ENCODE peak calls at places on chromosomes 4 and X, in six cellular contexts. U is K562, J is GM12878, S is GM12892, Q is H1, H is HepG2. A is an unnamed sample.

GRCh38 chr4:29081230-29081955 is 1638.8 kb upstream of the PCDH7 start:
- DNase-seq in J (no peak), Q (no peak), H (no peak), U (no peak), S (no peak), A (no peak)

GRCh38 chr4:147285751-147286150 is 195.1 kb upstream of the EDNRA start:
- DNase-seq in J (no peak), H (no peak), S (no peak), Q (no peak), U (no peak), A (no peak)

GRCh38 chr4:15765306-15765705 is 12.8 kb upstream of the CD38 start:
- DNase-seq in U (no peak), S (no peak), Q (no peak), J (no peak), H (no peak), A (no peak)

GRCh38 chr4:139410312-139410711 is 43.6 kb upstream of the RAB33B start:
- DNase-seq in J (no peak), Q (no peak), H (no peak), S (no peak), U (no peak), A (no peak)

GRCh38 chr4:177220376-177220775 is 89.3 kb upstream of the NEIL3 start:
- DNase-seq in S (no peak), U (no peak), H (no peak), J (no peak), Q (no peak), A (no peak)

GRCh38 chrX:10501606-10502005 is 118.8 kb downstream of the MID1 start:
- DNase-seq in S (no peak), U (no peak), J (no peak), Q (no peak), H (no peak), A (no peak)

GRCh38 chrX:65644621-65645287 is 22.7 kb upstream of the MSN start:
- DNase-seq in H (no peak), U (no peak), Q (no peak), J (no peak), S (no peak), A (no peak)

GRCh38 chr4:27132497-27132896 is 271.9 kb downstream of the STIM2 start:
- DNase-seq in Q (no peak), U (no peak), S (no peak), J (no peak), H (no peak), A (no peak)

GRCh38 chr4:77538574-77539157 is 67.0 kb upstream of the CXCL13 start:
- DNase-seq in S (no peak), H (peak), Q (no peak), U (no peak), J (no peak), A (no peak)

GRCh38 chr4:123055943-123056342 is 133.5 kb upstream of the NUDT6 start:
- DNase-seq in Q (no peak), H (no peak), J (no peak), U (no peak), S (no peak), A (no peak)

GRCh38 chr4:152936446-152937279 is 540 bp downstream of the FHDC1 start:
- DNase-seq in S (peak), J (no peak), Q (peak), H (no peak), U (peak), A (peak)

GRCh38 chr4:152021788-152022438 is 261.1 kb upstream of the GATB start:
- DNase-seq in H (no peak), U (no peak), J (no peak), Q (no peak), S (no peak), A (no peak)

GRCh38 chr4:139015948-139016451 is 419 bp downstream of the NOCT start:
- DNase-seq in J (no peak), H (peak), Q (no peak), S (no peak), U (no peak), A (peak)

GRCh38 chr4:11130195-11130975 is 298.3 kb downstream of the HS3ST1 start:
- DNase-seq in U (no peak), Q (no peak), S (no peak), H (no peak), J (no peak), A (no peak)

DNA sequence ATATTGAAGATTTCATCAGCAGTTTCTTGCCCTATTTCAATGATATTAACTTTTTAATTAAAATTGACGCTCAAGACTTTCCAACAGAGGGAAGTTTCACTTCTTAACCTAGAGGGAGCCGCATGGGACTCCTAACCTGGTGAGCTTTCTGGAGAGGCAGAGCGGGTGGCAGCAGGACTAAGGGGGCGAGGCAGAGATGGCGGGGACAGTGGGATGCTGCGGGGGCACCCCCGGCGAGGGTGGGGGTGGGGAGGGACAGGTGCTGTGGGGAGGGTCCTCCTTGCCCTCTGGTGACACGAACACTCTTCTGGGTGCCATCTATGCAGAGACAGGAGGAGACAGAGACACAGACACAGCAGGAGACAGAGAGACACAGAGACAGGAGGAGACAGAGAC is 104.4 kb downstream of the ADRA2C start:
- DNase-seq in J (no peak), Q (no peak), H (no peak), S (no peak), U (no peak), A (no peak)
- TF ChIP-seq TAF1 in J (no peak), Q (no peak), H (no peak), S (no peak), U (no peak), A (no peak)

DNA sequence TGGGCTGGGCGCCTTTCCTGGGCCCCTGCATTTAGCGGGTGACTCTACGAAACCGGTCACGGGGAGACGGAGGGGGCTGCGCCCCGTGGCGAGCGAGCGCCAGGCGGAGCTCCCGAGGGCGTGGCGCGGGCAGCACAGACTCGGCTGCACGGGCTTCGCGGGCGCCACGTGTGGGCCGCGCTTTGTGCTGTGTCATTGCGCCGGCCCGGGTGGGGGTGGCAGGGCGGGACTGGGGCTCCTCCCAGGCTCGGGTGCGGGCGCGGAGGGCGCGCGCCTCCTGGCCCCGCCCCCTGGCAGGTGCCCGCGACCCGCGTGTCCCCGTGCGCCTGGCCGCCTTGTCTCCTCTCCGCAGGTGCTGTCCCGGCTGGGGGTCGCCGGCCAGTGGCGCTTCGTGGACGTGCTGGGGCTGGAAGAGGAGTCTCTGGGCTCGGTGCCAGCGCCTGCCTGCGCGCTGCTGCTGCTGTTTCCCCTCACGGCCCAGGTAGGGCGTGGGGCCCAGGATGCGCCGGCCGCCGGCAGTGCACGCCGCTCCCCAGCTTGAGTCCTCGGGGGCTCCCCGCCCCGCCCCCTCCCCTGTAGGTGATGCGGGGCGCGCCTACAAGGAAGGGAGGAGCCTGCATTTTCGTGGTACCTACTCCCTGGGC is 651 bp downstream of the UCHL1 start:
- DNase-seq in H (no peak), U (no peak), S (peak), Q (peak), J (no peak), A (peak)
- TF ChIP-seq POLR2A in H (no peak), U (no peak), S (no peak), Q (peak), J (no peak), A (no peak)

DNA sequence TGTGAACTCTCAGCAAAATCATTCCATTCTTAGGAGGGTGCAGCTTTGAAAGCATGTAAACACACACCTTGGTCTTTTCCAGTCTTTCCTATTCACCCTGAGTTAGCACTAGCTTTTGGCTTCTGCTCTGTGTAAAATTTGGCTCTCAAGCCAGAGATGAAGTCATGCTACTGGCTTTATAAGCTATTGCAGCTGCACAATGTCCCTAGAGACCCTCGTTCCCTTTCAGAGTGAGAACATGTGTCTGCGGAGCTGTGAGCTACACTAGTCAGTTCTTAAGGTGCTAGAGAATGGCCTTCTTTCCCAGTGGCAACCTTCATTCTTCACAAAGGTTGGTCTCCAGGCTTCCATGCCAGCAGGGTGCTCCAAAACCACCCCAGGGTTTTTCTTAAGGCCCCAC is 199.0 kb downstream of the SPATA18 start:
- DNase-seq in S (no peak), U (no peak), J (no peak), H (no peak), Q (no peak), A (no peak)
- TF ChIP-seq POLR2AphosphoS5 in S (no peak), U (no peak), J (no peak), H (no peak), Q (no peak), A (no peak)

GRCh38 chr4:84685105-84685504 is 102.2 kb downstream of the CDS1 start:
- DNase-seq in S (no peak), J (no peak), U (no peak), H (no peak), Q (no peak), A (no peak)

GRCh38 chr4:84683065-84683464 is 100.1 kb downstream of the CDS1 start:
- DNase-seq in J (no peak), H (no peak), S (no peak), Q (no peak), U (no peak), A (no peak)

GRCh38 chr4:84684361-84684760 is 101.4 kb downstream of the CDS1 start:
- DNase-seq in U (no peak), J (no peak), H (no peak), S (no peak), Q (no peak), A (no peak)

GRCh38 chr4:84681488-84682274 is 98.8 kb downstream of the CDS1 start:
- DNase-seq in J (no peak), Q (no peak), U (no peak), S (no peak), H (peak), A (no peak)

GRCh38 chr4:84683486-84683885 is 100.6 kb downstream of the CDS1 start:
- DNase-seq in U (no peak), Q (no peak), S (no peak), J (no peak), H (no peak), A (no peak)
- TF ChIP-seq TAF1 in U (no peak), Q (no peak), S (no peak), J (no peak), H (no peak), A (no peak)

GRCh38 chr4:23234716-23235115 is 542.0 kb downstream of the GBA3 start:
- DNase-seq in J (no peak), Q (no peak), H (no peak), U (no peak), S (no peak), A (no peak)

GRCh38 chr4:23234018-23234417 is 541.3 kb downstream of the GBA3 start:
- DNase-seq in J (no peak), Q (no peak), H (no peak), S (no peak), U (no peak), A (no peak)

GRCh38 chr4:23233596-23233995 is 540.9 kb downstream of the GBA3 start:
- DNase-seq in Q (no peak), H (no peak), J (no peak), S (no peak), U (no peak), A (no peak)

GRCh38 chr4:23235613-23236390 is 543.1 kb downstream of the GBA3 start:
- DNase-seq in Q (no peak), U (no peak), J (no peak), H (no peak), S (no peak), A (no peak)

DNA sequence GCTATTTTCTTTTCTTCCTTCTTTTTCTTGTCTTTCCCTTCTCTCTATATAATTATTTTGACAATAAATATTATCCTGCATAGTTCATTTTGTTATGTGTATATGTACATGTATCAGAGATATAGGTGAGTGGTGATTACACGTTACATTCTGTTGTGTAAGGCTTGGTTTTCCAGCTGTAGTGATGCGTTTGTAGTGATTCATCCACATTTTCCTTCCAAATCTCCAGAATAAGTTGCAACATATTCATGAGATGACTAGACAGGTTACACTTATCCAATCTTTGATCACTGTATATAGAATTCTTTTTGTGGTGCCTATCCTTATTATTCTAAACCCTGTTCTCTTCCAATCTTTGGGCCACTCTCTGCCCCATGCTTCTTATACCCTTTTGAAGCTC is 540.2 kb downstream of the GBA3 start:
- DNase-seq in S (no peak), J (no peak), H (no peak), Q (no peak), U (no peak), A (no peak)
- TF ChIP-seq POLR2A in S (no peak), J (no peak), H (no peak), Q (no peak), U (no peak), A (no peak)

GRCh38 chr4:170079981-170080380 is 9.8 kb downstream of the AADAT start:
- DNase-seq in S (no peak), H (no peak), J (no peak), U (no peak), Q (no peak), A (no peak)

GRCh38 chr4:170083546-170083945 is 6.2 kb downstream of the AADAT start:
- DNase-seq in U (no peak), Q (no peak), J (no peak), H (no peak), S (no peak), A (no peak)

DNA sequence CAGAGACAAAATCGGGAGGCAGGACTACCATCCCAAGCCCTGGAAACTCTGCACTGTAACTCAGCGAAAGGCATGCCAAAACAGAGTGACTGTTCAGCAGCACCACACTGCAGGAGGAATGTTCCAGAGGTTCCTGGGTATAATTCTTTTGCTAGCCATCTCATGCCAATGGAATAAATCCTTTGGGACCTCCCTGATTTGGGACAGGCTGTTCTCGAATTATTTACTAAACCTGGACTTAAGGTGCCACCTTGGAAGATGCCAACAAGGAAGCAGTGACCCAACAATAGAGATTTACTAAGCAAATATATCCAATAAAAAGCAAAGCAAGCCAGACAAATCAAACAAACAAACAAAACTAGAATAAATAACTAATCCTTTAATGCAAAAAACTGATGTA is 9.3 kb downstream of the AADAT start:
- DNase-seq in H (no peak), J (no peak), U (no peak), Q (no peak), S (no peak), A (no peak)
- TF ChIP-seq POLR2AphosphoS5 in H (no peak), J (no peak), U (no peak), Q (no peak), S (no peak), A (no peak)

GRCh38 chrX:141673946-141674345 is 24.6 kb downstream of the SPANXD start:
- DNase-seq in U (no peak), S (no peak), J (no peak), H (no peak), Q (no peak), A (no peak)
- TF ChIP-seq TAF1 in U (no peak), S (no peak), J (no peak), H (no peak), Q (no peak), A (no peak)

GRCh38 chr4:165207431-165208321 is at the start of gene KLHL2:
- DNase-seq in Q (peak), S (peak), U (peak), J (no peak), H (peak), A (peak)
- TF ChIP-seq POLR2A in Q (peak), S (peak), U (no peak), J (peak), H (peak), A (no peak)

DNA sequence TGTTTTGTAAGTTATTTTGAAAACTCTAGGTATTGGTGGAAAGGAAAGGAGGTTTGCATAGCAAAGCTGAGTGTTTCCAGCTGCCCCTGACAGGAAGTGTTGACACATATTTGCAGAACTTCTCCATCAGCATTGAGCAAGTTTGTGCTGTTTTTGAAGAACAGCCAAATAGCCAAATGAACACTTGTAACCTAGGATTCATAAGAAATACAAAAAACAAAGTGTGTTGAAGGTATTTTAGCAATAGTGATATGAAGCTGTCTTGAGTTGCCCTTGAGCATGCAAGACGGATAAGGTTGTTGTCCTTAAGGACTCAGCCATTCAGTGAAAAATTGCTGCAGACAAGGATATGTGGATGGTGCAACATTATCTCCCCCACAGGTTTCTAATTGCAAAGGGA is 68.3 kb upstream of the PGM2 start:
- DNase-seq in H (peak), J (no peak), S (no peak), U (no peak), Q (no peak), A (no peak)
- TF ChIP-seq POLR2AphosphoS5 in H (no peak), J (no peak), S (no peak), U (no peak), Q (no peak), A (no peak)

A was measured in GM12891.